ENCODE peak calls at places on chromosomes 16 and 17, in six cellular contexts. F is fibroblast of mammary gland, U is cardiac muscle cell, K is tibial nerve, A is heart right ventricle, B is neural progenitor cell. V is an unnamed sample.

GRCh38 chr17:37813753-37814152 is 68.9 kb upstream of the HNF1B start:
- DNase-seq in F (peak; percentile 59), U (no peak), K (no peak), A (no peak), B (no peak), V (no peak)

GRCh38 chr17:35877345-35878029 is 2.7 kb downstream of the CCL5 start:
- DNase-seq in F (no peak), U (no peak), K (no peak), A (no peak), B (no peak), V (no peak)

GRCh38 chr16:35724551-35724950 is 2265.1 kb downstream of the TP53TG3F start:
- DNase-seq in F (no peak), U (no peak), K (no peak), A (no peak), B (no peak), V (no peak)

GRCh38 chr17:77488531-77489238 is 347.9 kb downstream of the SEC14L1 start:
- DNase-seq in F (no peak), U (no peak), K (no peak), A (no peak), B (no peak), V (no peak)

GRCh38 chr17:52420555-52421078 is 262.1 kb upstream of the CA10 start:
- DNase-seq in F (no peak), U (no peak), K (no peak), A (no peak), B (no peak), V (no peak)

GRCh38 chr17:78366109-78366848 is 6.4 kb upstream of the SOCS3 start:
- DNase-seq in F (no peak), U (no peak), K (no peak), A (no peak), B (no peak), V (no peak)

GRCh38 chr16:89770367-89770766 is 46.1 kb downstream of the FANCA start:
- DNase-seq in F (no peak), U (no peak), K (no peak), A (no peak), B (no peak), V (no peak)

GRCh38 chr16:80084614-80085013 is 456.2 kb upstream of the DYNLRB2 start:
- DNase-seq in F (peak; percentile 26), U (peak; percentile 38), K (peak; percentile 47), A (peak; percentile 10), B (peak; percentile 87), V (no peak)

GRCh38 chr17:81921996-81922565 is 4.1 kb upstream of the SIRT7 start:
- DNase-seq in F (no peak), U (no peak), K (no peak), A (no peak), B (no peak), V (no peak)

GRCh38 chr17:17125136-17126084 is 80.7 kb downstream of the PLD6 start:
- DNase-seq in F (peak; percentile 18), U (no peak), K (no peak), A (no peak), B (peak; percentile 44), V (no peak)

GRCh38 chr17:31564291-31564690 is 172.8 kb downstream of the RAB11FIP4 start:
- DNase-seq in F (no peak), U (no peak), K (no peak), A (no peak), B (no peak), V (no peak)

GRCh38 chr17:31489295-31490018 is 98.0 kb downstream of the RAB11FIP4 start:
- DNase-seq in F (no peak), U (no peak), K (no peak), A (no peak), B (peak; percentile 62), V (no peak)

GRCh38 chr16:1450218-1450617 is 5.9 kb upstream of the CCDC154 start:
- DNase-seq in F (no peak), U (no peak), K (no peak), A (no peak), B (no peak), V (no peak)

GRCh38 chr16:85172465-85173071 is 60.3 kb upstream of the CIBAR2 start:
- DNase-seq in F (peak; percentile 42), U (no peak), K (no peak), A (peak; percentile 47), B (peak; percentile 69), V (no peak)

GRCh38 chr17:8794636-8795035 is 4.5 kb downstream of the MFSD6L start:
- DNase-seq in F (peak; percentile 8), U (peak; percentile 10), K (no peak), A (no peak), B (no peak), V (no peak)

GRCh38 chr17:27748360-27748825 is 51.9 kb downstream of the NOS2 start:
- DNase-seq in F (no peak), U (no peak), K (no peak), A (no peak), B (no peak), V (no peak)

GRCh38 chr16:886802-887731 is 83.7 kb downstream of the LMF1 start:
- DNase-seq in F (no peak), U (no peak), K (no peak), A (no peak), B (peak; percentile 46), V (no peak)

GRCh38 chr16:11073407-11073806 is 129.0 kb downstream of the CLEC16A start:
- DNase-seq in F (no peak), U (no peak), K (no peak), A (no peak), B (no peak), V (no peak)

GRCh38 chr17:82274134-82275020 is 877 bp upstream of the CSNK1D start:
- DNase-seq in F (no peak), U (no peak), K (no peak), A (no peak), B (no peak), V (no peak)

GRCh38 chr17:57085448-57086068 is 512 bp downstream of the AKAP1 start:
- DNase-seq in F (peak; percentile 18), U (peak; percentile 36), K (peak; percentile 22), A (peak; percentile 72), B (peak; percentile 82), V (peak; percentile 81)

GRCh38 chr17:55540414-55541091 is 29.3 kb upstream of the SMIM36 start:
- DNase-seq in F (peak; percentile 88), U (peak; percentile 37), K (no peak), A (no peak), B (no peak), V (no peak)

GRCh38 chr17:81846743-81847689 is 12.2 kb upstream of the PPP1R27 start:
- DNase-seq in F (peak; percentile 41), U (no peak), K (no peak), A (no peak), B (no peak), V (no peak)

GRCh38 chr16:11478431-11479119 is 108.1 kb downstream of the LITAF start:
- DNase-seq in F (no peak), U (no peak), K (no peak), A (no peak), B (no peak), V (no peak)

GRCh38 chr17:56834380-56835258 is 668 bp downstream of the DGKE start:
- DNase-seq in F (no peak), U (peak; percentile 17), K (peak; percentile 17), A (peak; percentile 57), B (peak; percentile 78), V (no peak)

GRCh38 chr17:73419896-73420295 is 108.1 kb upstream of the CDC42EP4 start:
- DNase-seq in F (no peak), U (no peak), K (no peak), A (no peak), B (no peak), V (no peak)

GRCh38 chr17:65987988-65988387 is 203.9 kb downstream of the CEP112 start:
- DNase-seq in F (peak; percentile 48), U (peak; percentile 49), K (no peak), A (no peak), B (peak; percentile 64), V (no peak)

DNA sequence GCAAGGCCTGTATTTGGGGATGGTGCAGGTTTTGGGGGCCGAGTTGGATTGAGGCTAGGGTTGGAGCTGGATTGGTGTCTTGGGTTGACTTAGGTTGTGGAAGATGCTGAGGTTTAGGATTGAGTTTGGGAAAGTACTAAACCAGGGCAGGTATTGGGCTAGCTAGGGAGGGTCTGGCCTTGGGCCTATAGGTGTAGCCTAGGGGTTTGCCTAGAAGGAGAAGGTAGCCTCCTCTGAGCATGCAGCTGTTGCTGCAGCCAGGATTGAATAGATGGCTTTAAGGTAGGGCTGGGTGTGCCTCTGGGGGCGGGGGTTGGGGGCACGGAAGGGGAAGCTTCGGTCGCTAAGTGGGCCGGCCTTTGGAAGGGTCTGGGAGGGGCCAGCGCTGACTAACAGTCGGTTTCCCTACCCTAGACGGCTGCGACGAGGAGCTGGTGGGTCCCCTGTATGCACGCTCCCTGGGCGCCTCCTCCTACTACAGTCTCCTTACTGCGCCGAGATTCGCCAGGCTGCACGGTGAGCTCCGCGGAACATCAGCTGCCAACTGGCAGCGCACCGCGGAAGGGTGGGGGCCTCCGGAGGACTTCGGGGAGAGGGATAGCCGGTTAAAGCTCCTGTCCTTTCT is 1.2 kb downstream of the CNTNAP1 start:
- DNase-seq in F (peak; percentile 31), U (peak; percentile 41), K (no peak), A (peak; percentile 62), B (peak; percentile 58), V (no peak)
- H3K4me3 ChIP-seq in F (peak overlapping the region; percentile 64), U (peak overlapping the region; percentile 55), K (no peak overlapping the region), A (peak overlapping the region; percentile 60), B (peak overlapping the region; percentile 68), V (peak overlapping the region; percentile 77)

GRCh38 chr16:52451971-52452421 is 94.9 kb downstream of the TOX3 start:
- DNase-seq in F (no peak), U (no peak), K (no peak), A (no peak), B (no peak), V (no peak)

GRCh38 chr16:52460652-52461172 is 86.2 kb downstream of the TOX3 start:
- DNase-seq in F (no peak), U (no peak), K (no peak), A (no peak), B (no peak), V (no peak)

GRCh38 chr16:52455549-52456277 is 91.2 kb downstream of the TOX3 start:
- DNase-seq in F (no peak), U (no peak), K (no peak), A (no peak), B (no peak), V (no peak)

GRCh38 chr16:52453661-52454060 is 93.3 kb downstream of the TOX3 start:
- DNase-seq in F (no peak), U (no peak), K (no peak), A (no peak), B (no peak), V (no peak)

GRCh38 chr16:52456368-52456767 is 90.6 kb downstream of the TOX3 start:
- DNase-seq in F (no peak), U (peak; percentile 16), K (no peak), A (no peak), B (peak; percentile 29), V (no peak)
- H3K4me3 ChIP-seq in F (no peak overlapping the region), U (no peak overlapping the region), K (no peak overlapping the region), A (no peak overlapping the region), B (peak overlapping the region; percentile 21), V (no peak overlapping the region)

DNA sequence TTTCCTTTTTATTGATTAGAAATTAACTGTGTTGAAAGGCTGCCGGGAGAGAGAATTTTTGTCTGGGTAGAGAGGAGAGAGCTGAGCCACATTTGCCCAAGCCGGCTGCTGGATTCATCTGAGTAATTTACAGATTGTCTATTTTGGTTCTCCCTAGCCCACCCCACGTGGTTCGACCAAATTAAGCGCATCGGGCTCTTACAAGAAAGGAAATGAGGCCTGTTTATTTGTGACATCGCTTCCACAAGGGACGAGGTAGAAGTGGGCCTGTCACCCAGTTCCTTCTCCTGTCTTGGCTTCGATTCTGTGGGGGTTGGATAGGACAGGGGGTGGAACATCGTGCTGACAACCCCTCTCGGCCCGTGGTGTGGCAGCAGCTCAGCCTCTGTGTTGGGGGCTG is 42.9 kb downstream of the SYT17 start:
- DNase-seq in F (no peak), U (no peak), K (no peak), A (no peak), B (no peak), V (no peak)
- H3K4me3 ChIP-seq in F (no peak overlapping the region), U (no peak overlapping the region), K (no peak overlapping the region), A (no peak overlapping the region), B (no peak overlapping the region), V (no peak overlapping the region)

GRCh38 chr16:8355714-8356113 is 234.6 kb downstream of the TMEM114 start:
- DNase-seq in F (no peak), U (no peak), K (no peak), A (no peak), B (peak; percentile 52), V (no peak)
- H3K4me3 ChIP-seq in F (no peak overlapping the region), U (no peak overlapping the region), K (no peak overlapping the region), A (no peak overlapping the region), B (no peak overlapping the region), V (no peak overlapping the region)

V was measured in coronary artery.